ENCODE peak calls at places on chromosomes 16 and 17, in four cellular contexts. J is OCI-LY7; M is AG09309; R is activated naive CD4-positive, alpha-beta T cell. I is an unnamed sample.

GRCh38 chr17:70608193-70608592 is 438.9 kb downstream of the KCNJ2 start:
- DNase-seq in J (no peak), M (no peak), R (no peak), I (no peak)

GRCh38 chr17:10435096-10435495 is 13.3 kb upstream of the MYH8 start:
- DNase-seq in J (no peak), M (no peak), R (no peak), I (no peak)

GRCh38 chr16:87724490-87725291 is 41.1 kb downstream of the KLHDC4 start:
- DNase-seq in J (peak), M (no peak), R (no peak), I (no peak)

GRCh38 chr17:78957076-78957475 is 22.6 kb downstream of the LGALS3BP start:
- DNase-seq in J (no peak), M (no peak), R (no peak), I (no peak)

GRCh38 chr17:67568961-67569360 is 148.8 kb upstream of the NOL11 start:
- DNase-seq in J (peak), M (no peak), R (no peak), I (no peak)

GRCh38 chr16:1331712-1332617 is 1.5 kb upstream of the BAIAP3 start:
- DNase-seq in J (peak), M (no peak), R (no peak), I (no peak)

GRCh38 chr17:1005361-1005946 is 8.5 kb downstream of the TIMM22 start:
- DNase-seq in J (no peak), M (no peak), R (no peak), I (no peak)

GRCh38 chr16:57383276-57384247 is 11.3 kb downstream of the CX3CL1 start:
- DNase-seq in J (no peak), M (no peak), R (no peak), I (no peak)

GRCh38 chr17:78130439-78131101 is at the start of gene TMC8:
- DNase-seq in J (peak), M (no peak), R (no peak), I (no peak)

GRCh38 chr16:12089492-12090161 is 113.1 kb downstream of the SNX29 start:
- DNase-seq in J (peak), M (no peak), R (peak), I (peak)

GRCh38 chr17:42891539-42892152 is 9.0 kb upstream of the G6PC1 start:
- DNase-seq in J (no peak), M (no peak), R (no peak), I (no peak)

GRCh38 chr17:75740631-75741077 is 19.4 kb downstream of the ITGB4 start:
- DNase-seq in J (no peak), M (no peak), R (no peak), I (no peak)

GRCh38 chr17:8870406-8871040 is 3.0 kb upstream of the PIK3R6 start:
- DNase-seq in J (no peak), M (no peak), R (no peak), I (no peak)

GRCh38 chr16:1428511-1428910 is 2.4 kb upstream of the PERCC1 start:
- DNase-seq in J (peak), M (no peak), R (peak), I (no peak)

GRCh38 chr17:2719861-2720260 is 8.3 kb upstream of the CLUH start:
- DNase-seq in J (no peak), M (no peak), R (no peak), I (no peak)

GRCh38 chr17:36153887-36154576 is 22.4 kb downstream of the TBC1D3B start:
- DNase-seq in J (no peak), M (no peak), R (no peak), I (no peak)

GRCh38 chr17:57425903-57426574 is 169.7 kb downstream of the MSI2 start:
- DNase-seq in J (no peak), M (no peak), R (no peak), I (no peak)

GRCh38 chr17:64509179-64509578 is 2.4 kb downstream of the CEP95 start:
- DNase-seq in J (no peak), M (no peak), R (no peak), I (no peak)

GRCh38 chr17:13031718-13032350 is 14.0 kb upstream of the ELAC2 start:
- DNase-seq in J (peak), M (no peak), R (no peak), I (no peak)

GRCh38 chr17:68089881-68090280 is 54.3 kb downstream of the KPNA2 start:
- DNase-seq in J (no peak), M (no peak), R (no peak), I (no peak)

GRCh38 chr16:5916711-5917191 is 819.2 kb upstream of the EEF2KMT start:
- DNase-seq in J (no peak), M (no peak), R (no peak), I (no peak)

GRCh38 chr17:31424944-31425582 is 33.6 kb downstream of the RAB11FIP4 start:
- DNase-seq in J (no peak), M (no peak), R (no peak), I (no peak)

GRCh38 chr17:10754109-10754508 is 24.3 kb upstream of the TMEM220 start:
- DNase-seq in J (peak), M (no peak), R (no peak), I (no peak)

I was measured in epithelial cell of prostate.